ENCODE peak calls at places on chromosomes 16 and 17, in six cellular contexts. U is breast epithelium; H is CD8-positive, alpha-beta T cell; Y is GM23338; G is Caco-2; O is CD4-positive, CD25-positive, alpha-beta regulatory T cell. L is an unnamed sample.

GRCh38 chr17:67546578-67547527 is 169.8 kb downstream of the PITPNC1 start:
- DNase-seq in U (no peak), H (no peak), Y (peak), G (no peak), O (no peak), L (no peak)

GRCh38 chr17:67993153-67993997 is 2.9 kb downstream of the C17orf58 start:
- DNase-seq in U (peak), H (peak), Y (peak), G (peak), O (peak), L (peak)

GRCh38 chr17:54754560-54754959 is 146.1 kb upstream of the TOM1L1 start:
- DNase-seq in U (no peak), H (no peak), Y (peak), G (no peak), O (no peak), L (peak)

GRCh38 chr17:8806206-8807069 is 7.3 kb upstream of the MFSD6L start:
- DNase-seq in U (no peak), H (no peak), Y (no peak), G (no peak), O (no peak), L (no peak)

GRCh38 chr17:60067871-60068270 is 10.8 kb downstream of the HEATR6 start:
- DNase-seq in U (no peak), H (no peak), Y (no peak), G (no peak), O (no peak), L (no peak)

GRCh38 chr16:7597677-7598076 is 265.0 kb downstream of the RBFOX1 start:
- DNase-seq in U (no peak), H (no peak), Y (no peak), G (no peak), O (no peak), L (no peak)

GRCh38 chr17:57676543-57676942 is 68.6 kb downstream of the CCDC182 start:
- DNase-seq in U (no peak), H (no peak), Y (no peak), G (no peak), O (no peak), L (no peak)

GRCh38 chr16:1532081-1532760 is 1.2 kb upstream of the TMEM204 start:
- DNase-seq in U (peak), H (no peak), Y (no peak), G (no peak), O (no peak), L (no peak)

GRCh38 chr17:39332092-39332491 is 69.3 kb downstream of the FBXL20 start:
- DNase-seq in U (no peak), H (no peak), Y (no peak), G (no peak), O (no peak), L (no peak)

GRCh38 chr17:63702223-63702577 is 2.3 kb upstream of the LIMD2 start:
- DNase-seq in U (no peak), H (peak), Y (no peak), G (no peak), O (peak), L (no peak)

GRCh38 chr17:67588326-67588725 is 129.4 kb upstream of the NOL11 start:
- DNase-seq in U (no peak), H (no peak), Y (no peak), G (no peak), O (no peak), L (no peak)

GRCh38 chr17:50412188-50412732 is 13.8 kb upstream of the ACSF2 start:
- DNase-seq in U (no peak), H (no peak), Y (no peak), G (no peak), O (no peak), L (no peak)

GRCh38 chr16:4597174-4597573 is 17.5 kb downstream of the UBALD1 start:
- DNase-seq in U (no peak), H (no peak), Y (no peak), G (no peak), O (no peak), L (no peak)

GRCh38 chr17:48294193-48294909 is 135.7 kb downstream of the SKAP1 start:
- DNase-seq in U (no peak), H (no peak), Y (no peak), G (no peak), O (no peak), L (no peak)

GRCh38 chr17:22303096-22303495 is 610.8 kb downstream of the KCNJ18 start:
- DNase-seq in U (no peak), H (no peak), Y (no peak), G (no peak), O (no peak), L (no peak)

GRCh38 chr17:79992657-79993389 is 42.8 kb downstream of the TBC1D16 start:
- DNase-seq in U (no peak), H (no peak), Y (no peak), G (no peak), O (no peak), L (no peak)

GRCh38 chr17:12667299-12667958 is 1.7 kb downstream of the MYOCD start:
- DNase-seq in U (no peak), H (no peak), Y (peak), G (peak), O (no peak), L (peak)

GRCh38 chr17:64773836-64774761 is 112.0 kb upstream of the SMURF2 start:
- DNase-seq in U (no peak), H (no peak), Y (peak), G (peak), O (no peak), L (peak)

GRCh38 chr16:3118204-3118790 is 5.9 kb downstream of the ZNF205 start:
- DNase-seq in U (no peak), H (no peak), Y (no peak), G (no peak), O (no peak), L (no peak)

GRCh38 chr17:79176792-79177601 is 102.4 kb downstream of the ENGASE start:
- DNase-seq in U (no peak), H (no peak), Y (no peak), G (no peak), O (no peak), L (no peak)

GRCh38 chr16:73329363-73330306 is 281.7 kb upstream of the ZFHX3 start:
- DNase-seq in U (no peak), H (no peak), Y (peak), G (peak), O (no peak), L (peak)

GRCh38 chr16:80996688-80997138 is 10.0 kb downstream of the CMC2 start:
- DNase-seq in U (no peak), H (no peak), Y (no peak), G (no peak), O (no peak), L (no peak)
- H3K4me3 ChIP-seq in U (peak), H (peak), Y (no peak), G (peak), O (peak), L (no peak)

DNA sequence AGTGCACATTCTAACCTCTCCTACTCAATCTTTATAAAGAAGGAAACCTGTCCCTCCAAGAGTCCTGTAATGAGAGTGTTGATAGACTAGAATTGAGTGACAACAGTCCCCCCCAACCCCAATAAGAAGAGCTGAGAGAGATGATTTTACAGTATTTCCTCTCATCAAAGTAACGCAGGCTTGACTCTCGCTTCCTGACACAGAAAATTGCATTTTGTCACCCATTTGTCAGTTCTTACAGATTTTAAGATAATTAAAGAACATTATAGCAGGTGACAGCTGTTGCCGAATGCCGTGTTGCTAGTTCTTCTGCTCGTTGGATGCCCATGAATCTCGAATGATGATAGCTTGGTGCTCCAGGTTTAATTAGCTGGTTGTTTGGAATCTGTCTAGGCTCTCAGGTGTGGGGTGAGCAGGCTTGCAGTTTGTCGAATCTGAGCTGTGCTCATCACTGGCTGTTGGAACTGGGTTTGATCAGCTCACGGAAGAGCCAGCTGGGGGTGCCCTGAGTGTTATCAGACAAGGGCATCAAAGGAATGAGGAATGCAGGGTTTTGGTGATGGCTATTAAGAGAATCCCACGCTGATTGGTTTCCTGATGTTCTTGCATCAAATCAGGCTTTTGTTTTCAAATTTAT is 84.8 kb upstream of the CPHXL start:
- DNase-seq in U (no peak), H (no peak), Y (peak), G (no peak), O (no peak), L (no peak)
- H3K4me3 ChIP-seq in U (no peak), H (no peak), Y (no peak), G (no peak), O (no peak), L (no peak)

DNA sequence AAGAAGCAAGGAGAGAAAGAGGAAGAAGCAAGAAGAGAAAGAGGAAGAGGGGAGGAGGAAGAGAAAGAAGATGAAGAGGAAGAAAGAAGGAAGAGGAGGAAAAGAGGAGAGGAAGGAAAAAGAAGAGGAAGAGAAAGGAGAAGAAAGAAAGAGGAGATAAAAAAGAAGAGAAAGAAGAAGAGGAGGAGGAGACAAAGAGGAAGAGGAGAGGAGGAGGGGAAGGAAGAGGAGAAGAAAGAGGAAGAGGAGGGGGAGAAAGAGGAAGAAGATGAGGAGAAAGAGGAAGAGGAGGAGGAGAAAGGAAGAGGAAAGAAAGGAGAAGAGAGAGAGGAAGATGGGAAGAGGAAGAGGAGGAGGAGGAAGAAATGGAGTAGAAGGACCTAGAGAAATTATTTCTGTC is 80.4 kb downstream of the CDYL2 start:
- DNase-seq in U (no peak), H (no peak), Y (no peak), G (no peak), O (no peak), L (no peak)
- H3K4me3 ChIP-seq in U (no peak), H (no peak), Y (no peak), G (no peak), O (no peak), L (no peak)

GRCh38 chr17:42563543-42563942 is 1.6 kb downstream of the COASY start:
- DNase-seq in U (peak), H (no peak), Y (no peak), G (no peak), O (no peak), L (no peak)

GRCh38 chr17:42562845-42563509 is 1.0 kb downstream of the COASY start:
- DNase-seq in U (no peak), H (no peak), Y (no peak), G (no peak), O (no peak), L (no peak)

GRCh38 chr17:42565523-42566214 is 1.2 kb upstream of the MLX start:
- DNase-seq in U (no peak), H (no peak), Y (no peak), G (no peak), O (no peak), L (no peak)

GRCh38 chr17:42564815-42565522 is 1.9 kb upstream of the MLX start:
- DNase-seq in U (no peak), H (no peak), Y (no peak), G (no peak), O (no peak), L (no peak)

DNA sequence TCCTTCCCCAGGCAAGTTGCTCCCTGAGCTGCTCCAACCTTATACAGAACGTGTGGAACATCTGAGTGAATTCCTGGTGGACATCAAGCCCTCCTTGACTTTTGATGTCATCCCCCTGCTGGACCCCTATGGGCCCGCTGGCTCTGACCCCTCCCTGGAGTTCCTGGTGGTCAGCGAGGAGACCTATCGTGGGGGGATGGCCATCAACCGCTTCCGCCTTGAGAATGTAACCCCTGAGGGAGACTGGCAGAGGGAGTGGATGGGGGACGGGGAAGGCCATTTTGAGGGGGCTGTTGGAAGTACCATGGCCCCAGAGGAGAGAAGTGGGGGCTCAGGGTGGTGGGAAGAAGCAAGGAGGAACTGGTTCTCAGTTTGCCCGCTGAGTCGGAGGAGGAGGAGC is 2.0 kb downstream of the COASY start:
- DNase-seq in U (no peak), H (no peak), Y (no peak), G (no peak), O (no peak), L (no peak)
- H3K4me3 ChIP-seq in U (no peak), H (no peak), Y (no peak), G (no peak), O (no peak), L (no peak)

DNA sequence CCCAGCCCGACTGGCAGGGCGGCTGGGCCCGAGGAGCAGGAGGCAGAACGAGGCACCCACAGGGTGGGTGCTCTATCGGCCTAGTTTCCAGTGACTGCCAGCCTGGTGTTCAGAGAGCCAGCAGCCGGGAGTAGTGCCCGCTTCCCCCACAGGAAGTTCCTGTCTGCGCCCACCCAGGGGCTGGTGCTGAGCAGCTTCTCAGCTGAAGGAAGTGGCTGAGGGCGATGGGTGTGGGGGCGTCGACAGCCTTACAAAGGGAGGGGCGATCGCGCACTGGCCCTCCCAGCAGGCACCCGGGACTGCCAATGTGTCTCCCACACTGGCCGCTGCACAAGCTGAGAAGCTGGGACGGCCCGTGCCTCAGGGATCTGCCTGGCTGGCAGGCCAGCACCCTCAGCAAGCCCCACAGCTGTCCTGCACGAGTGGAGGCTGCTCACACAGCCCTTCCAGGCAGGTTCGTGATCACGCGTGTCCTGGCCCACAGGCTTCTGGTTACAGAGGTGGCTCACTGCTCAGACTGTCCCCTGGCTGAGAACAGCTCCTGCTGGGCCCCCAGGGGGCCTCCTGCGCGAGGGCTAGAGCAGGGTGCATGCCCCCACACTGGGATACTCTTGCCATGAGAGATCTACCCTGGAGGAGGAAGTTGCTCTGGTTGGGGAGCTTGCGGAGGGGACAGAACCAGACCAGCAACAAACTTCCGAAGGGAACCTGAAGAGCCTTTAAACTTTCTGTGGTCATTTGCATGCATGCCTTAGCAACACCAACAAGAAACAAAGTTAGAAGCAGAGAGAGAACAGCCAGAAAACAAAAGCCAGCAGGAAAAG is 2.5 kb downstream of the RNF166 start:
- DNase-seq in U (no peak), H (peak), Y (no peak), G (no peak), O (peak), L (no peak)
- H3K4me3 ChIP-seq in U (no peak), H (peak), Y (no peak), G (no peak), O (peak), L (no peak)

L was measured in HAP-1.